ENCODE peak calls at places on chromosomes 11 and 22, in seven cellular contexts. One of them, this sample, is unnamed.
A peak's percentile ranks its signal among the peaks of the same experiment; 100 is the strongest.

GRCh38 chr11:58674609-58675008 is 52.1 kb downstream of the CNTF start:
- DNase-seq in tibial artery: no peak
- DNase-seq in fibroblast of lung: no peak
- DNase-seq in colonic mucosa: no peak
- DNase-seq in substantia nigra: no peak
- DNase-seq in SJSA1: no peak
- DNase-seq in OCI-LY7: no peak
- DNase-seq in this sample: no peak

GRCh38 chr11:71329731-71330130 is 77.4 kb upstream of the SHANK2 start:
- DNase-seq in OCI-LY7: no peak
- DNase-seq in SJSA1: no peak
- DNase-seq in tibial artery: peak; percentile 12
- DNase-seq in substantia nigra: no peak
- DNase-seq in colonic mucosa: no peak
- DNase-seq in fibroblast of lung: no peak
- DNase-seq in this sample: no peak

GRCh38 chr11:83071641-83072591 is at the start of gene RAB30:
- DNase-seq in substantia nigra: peak; percentile 97
- DNase-seq in fibroblast of lung: peak; percentile 100
- DNase-seq in colonic mucosa: peak; percentile 98
- DNase-seq in OCI-LY7: peak; percentile 99
- DNase-seq in tibial artery: peak; percentile 99
- DNase-seq in SJSA1: peak; percentile 93
- DNase-seq in this sample: peak; percentile 96

GRCh38 chr11:112837162-112837826 is 123.9 kb upstream of the NCAM1 start:
- DNase-seq in substantia nigra: peak; percentile 9
- DNase-seq in colonic mucosa: no peak
- DNase-seq in SJSA1: no peak
- DNase-seq in fibroblast of lung: no peak
- DNase-seq in OCI-LY7: no peak
- DNase-seq in tibial artery: no peak
- DNase-seq in this sample: no peak

GRCh38 chr22:40533712-40534378 is 102.7 kb downstream of the MRTFA start:
- DNase-seq in colonic mucosa: no peak
- DNase-seq in tibial artery: no peak
- DNase-seq in substantia nigra: no peak
- DNase-seq in fibroblast of lung: peak; percentile 72
- DNase-seq in SJSA1: peak; percentile 65
- DNase-seq in OCI-LY7: peak; percentile 89
- DNase-seq in this sample: peak; percentile 82

GRCh38 chr11:34757026-34757451 is 136.1 kb downstream of the EHF start:
- DNase-seq in tibial artery: no peak
- DNase-seq in colonic mucosa: peak; percentile 65
- DNase-seq in substantia nigra: no peak
- DNase-seq in SJSA1: no peak
- DNase-seq in fibroblast of lung: peak; percentile 81
- DNase-seq in OCI-LY7: no peak
- DNase-seq in this sample: no peak

GRCh38 chr11:43579171-43579918 is 101.2 kb upstream of the HSD17B12 start:
- DNase-seq in colonic mucosa: no peak
- DNase-seq in substantia nigra: no peak
- DNase-seq in SJSA1: no peak
- DNase-seq in tibial artery: no peak
- DNase-seq in fibroblast of lung: peak; percentile 34
- DNase-seq in OCI-LY7: peak; percentile 35
- DNase-seq in this sample: no peak

GRCh38 chr11:44702897-44703296 is 23.9 kb upstream of the TSPAN18 start:
- DNase-seq in tibial artery: no peak
- DNase-seq in fibroblast of lung: no peak
- DNase-seq in substantia nigra: no peak
- DNase-seq in OCI-LY7: no peak
- DNase-seq in colonic mucosa: no peak
- DNase-seq in SJSA1: no peak
- DNase-seq in this sample: no peak

GRCh38 chr11:69703711-69704507 is at the start of gene FGF19:
- DNase-seq in SJSA1: no peak
- DNase-seq in fibroblast of lung: no peak
- DNase-seq in substantia nigra: no peak
- DNase-seq in tibial artery: no peak
- DNase-seq in colonic mucosa: no peak
- DNase-seq in OCI-LY7: no peak
- DNase-seq in this sample: no peak

GRCh38 chr11:210803-211180 is 3.3 kb downstream of the RIC8A start:
- DNase-seq in SJSA1: no peak
- DNase-seq in tibial artery: no peak
- DNase-seq in colonic mucosa: peak; percentile 13
- DNase-seq in OCI-LY7: no peak
- DNase-seq in substantia nigra: no peak
- DNase-seq in fibroblast of lung: no peak
- DNase-seq in this sample: no peak
- H3K27ac ChIP-seq in SJSA1: peak overlapping the region; percentile 90
- H3K27ac ChIP-seq in tibial artery: peak overlapping the region; percentile 97
- H3K27ac ChIP-seq in colonic mucosa: no peak overlapping the region
- H3K27ac ChIP-seq in OCI-LY7: no peak overlapping the region
- H3K27ac ChIP-seq in substantia nigra: no peak overlapping the region
- H3K27ac ChIP-seq in fibroblast of lung: peak overlapping the region; percentile 96
- H3K27ac ChIP-seq in this sample: peak overlapping the region; percentile 32

DNA sequence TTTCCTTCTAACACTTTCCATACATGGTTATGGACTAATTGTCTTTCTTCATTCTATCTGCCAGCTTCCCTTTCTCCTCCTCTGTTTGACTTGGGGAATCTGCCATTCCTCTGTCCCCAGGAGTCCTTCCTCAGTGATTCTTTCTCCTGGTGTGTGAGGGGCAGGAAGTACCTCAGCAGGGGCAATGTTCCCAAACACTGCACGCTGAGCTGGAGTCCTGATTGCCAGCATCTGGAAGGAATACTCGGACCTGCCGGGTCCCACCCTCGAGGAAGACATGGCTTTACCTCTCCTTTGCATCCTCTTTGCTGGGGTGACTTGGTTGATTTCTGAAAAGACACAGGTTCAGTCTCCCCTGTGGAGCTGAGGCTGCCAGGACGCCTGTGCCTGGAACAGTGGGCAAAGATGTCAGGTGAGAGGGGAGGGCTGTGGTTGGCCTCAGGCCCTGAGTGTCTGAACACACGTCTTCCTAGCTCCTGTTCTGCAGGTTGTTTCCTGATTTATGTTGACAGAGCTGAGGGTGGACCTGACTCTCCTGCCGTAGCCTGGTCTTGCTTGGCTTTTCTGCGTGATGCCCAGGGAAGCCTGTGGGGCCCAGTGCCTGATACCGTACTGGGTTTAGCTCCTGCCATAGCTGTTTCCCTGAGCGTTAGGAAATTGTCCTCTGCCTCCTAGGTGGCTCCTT is 4.3 kb downstream of the COX8A start:
- DNase-seq in substantia nigra: no peak
- DNase-seq in fibroblast of lung: no peak
- DNase-seq in SJSA1: no peak
- DNase-seq in tibial artery: no peak
- DNase-seq in colonic mucosa: no peak
- DNase-seq in OCI-LY7: no peak
- DNase-seq in this sample: no peak
- H3K27ac ChIP-seq in substantia nigra: no peak overlapping the region
- H3K27ac ChIP-seq in fibroblast of lung: no peak overlapping the region
- H3K27ac ChIP-seq in SJSA1: no peak overlapping the region
- H3K27ac ChIP-seq in tibial artery: no peak overlapping the region
- H3K27ac ChIP-seq in colonic mucosa: no peak overlapping the region
- H3K27ac ChIP-seq in OCI-LY7: no peak overlapping the region
- H3K27ac ChIP-seq in this sample: no peak overlapping the region

GRCh38 chr11:86143429-86144030 is 74.6 kb upstream of the PICALM start:
- DNase-seq in fibroblast of lung: no peak
- DNase-seq in tibial artery: no peak
- DNase-seq in SJSA1: no peak
- DNase-seq in OCI-LY7: no peak
- DNase-seq in colonic mucosa: no peak
- DNase-seq in substantia nigra: no peak
- DNase-seq in this sample: no peak
- H3K27ac ChIP-seq in fibroblast of lung: no peak overlapping the region
- H3K27ac ChIP-seq in tibial artery: no peak overlapping the region
- H3K27ac ChIP-seq in SJSA1: no peak overlapping the region
- H3K27ac ChIP-seq in OCI-LY7: no peak overlapping the region
- H3K27ac ChIP-seq in colonic mucosa: no peak overlapping the region
- H3K27ac ChIP-seq in substantia nigra: no peak overlapping the region
- H3K27ac ChIP-seq in this sample: no peak overlapping the region

DNA sequence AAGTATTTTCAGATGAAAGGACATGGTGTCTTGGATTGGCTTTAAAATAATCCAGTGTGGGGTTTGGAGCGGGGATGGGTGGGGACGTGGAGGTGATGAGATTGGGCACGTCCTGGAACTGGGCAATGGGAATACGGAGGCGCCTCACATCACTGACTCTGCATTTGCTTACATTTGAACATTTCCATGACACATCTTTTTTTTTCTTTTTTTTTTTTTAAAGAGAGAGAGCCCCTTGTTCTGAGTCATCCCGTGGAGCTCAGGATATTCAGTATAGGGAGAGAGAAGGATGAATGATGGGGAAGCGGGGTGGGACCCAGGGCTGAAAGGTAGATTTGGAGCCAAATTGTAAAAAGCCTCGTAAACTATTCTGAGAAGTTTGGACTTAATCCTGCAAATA is 142.7 kb downstream of the FBXO7 start:
- DNase-seq in OCI-LY7: no peak
- DNase-seq in tibial artery: no peak
- DNase-seq in colonic mucosa: no peak
- DNase-seq in fibroblast of lung: peak; percentile 82
- DNase-seq in SJSA1: peak; percentile 31
- DNase-seq in substantia nigra: no peak
- DNase-seq in this sample: no peak
- H3K27ac ChIP-seq in OCI-LY7: no peak overlapping the region
- H3K27ac ChIP-seq in tibial artery: peak overlapping the region; percentile 91
- H3K27ac ChIP-seq in colonic mucosa: peak overlapping the region; percentile 50
- H3K27ac ChIP-seq in fibroblast of lung: no peak overlapping the region
- H3K27ac ChIP-seq in SJSA1: no peak overlapping the region
- H3K27ac ChIP-seq in substantia nigra: no peak overlapping the region
- H3K27ac ChIP-seq in this sample: no peak overlapping the region

GRCh38 chr11:82004537-82005213 is 729.0 kb downstream of the FAM181B start:
- DNase-seq in SJSA1: no peak
- DNase-seq in colonic mucosa: no peak
- DNase-seq in tibial artery: no peak
- DNase-seq in substantia nigra: no peak
- DNase-seq in OCI-LY7: no peak
- DNase-seq in fibroblast of lung: no peak
- DNase-seq in this sample: no peak

GRCh38 chr11:82009133-82009532 is 724.5 kb downstream of the FAM181B start:
- DNase-seq in substantia nigra: no peak
- DNase-seq in colonic mucosa: no peak
- DNase-seq in SJSA1: no peak
- DNase-seq in fibroblast of lung: no peak
- DNase-seq in OCI-LY7: no peak
- DNase-seq in tibial artery: no peak
- DNase-seq in this sample: no peak

GRCh38 chr11:82007536-82007935 is 726.1 kb downstream of the FAM181B start:
- DNase-seq in substantia nigra: no peak
- DNase-seq in tibial artery: no peak
- DNase-seq in SJSA1: no peak
- DNase-seq in colonic mucosa: no peak
- DNase-seq in fibroblast of lung: no peak
- DNase-seq in OCI-LY7: no peak
- DNase-seq in this sample: no peak

GRCh38 chr11:82003024-82003423 is 730.6 kb downstream of the FAM181B start:
- DNase-seq in colonic mucosa: no peak
- DNase-seq in substantia nigra: no peak
- DNase-seq in OCI-LY7: no peak
- DNase-seq in fibroblast of lung: no peak
- DNase-seq in tibial artery: no peak
- DNase-seq in SJSA1: no peak
- DNase-seq in this sample: no peak

DNA sequence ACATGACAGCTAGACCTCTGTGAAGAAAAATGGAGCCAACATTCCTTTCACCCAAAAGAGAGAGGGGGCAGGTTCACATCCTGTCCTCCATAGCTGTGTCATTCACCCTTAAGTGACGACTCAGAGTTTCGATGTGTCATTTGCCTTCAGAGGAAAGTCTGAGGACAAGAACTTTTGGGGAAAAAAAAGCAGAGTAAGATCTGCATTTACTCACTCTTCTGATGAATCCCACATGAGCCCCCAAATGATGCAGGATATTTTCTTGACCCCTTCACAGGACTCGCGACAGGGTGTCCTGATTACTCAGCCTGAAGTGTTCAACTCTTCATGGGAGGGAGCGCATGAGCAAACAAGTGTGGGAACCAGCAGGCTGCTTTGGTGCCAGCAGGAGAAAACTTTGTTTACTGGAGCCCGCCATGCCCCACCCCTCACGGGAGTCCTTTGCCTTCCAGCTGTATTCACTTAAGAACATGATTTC is 730.0 kb downstream of the FAM181B start:
- DNase-seq in tibial artery: no peak
- DNase-seq in substantia nigra: no peak
- DNase-seq in fibroblast of lung: peak; percentile 66
- DNase-seq in SJSA1: peak; percentile 18
- DNase-seq in colonic mucosa: no peak
- DNase-seq in OCI-LY7: no peak
- DNase-seq in this sample: no peak
- H3K27ac ChIP-seq in tibial artery: no peak overlapping the region
- H3K27ac ChIP-seq in substantia nigra: no peak overlapping the region
- H3K27ac ChIP-seq in fibroblast of lung: no peak overlapping the region
- H3K27ac ChIP-seq in SJSA1: no peak overlapping the region
- H3K27ac ChIP-seq in colonic mucosa: no peak overlapping the region
- H3K27ac ChIP-seq in OCI-LY7: no peak overlapping the region
- H3K27ac ChIP-seq in this sample: no peak overlapping the region

This sample was measured in naive thymus-derived CD4-positive, alpha-beta T cell.